ENCODE peak calls at places on chromosomes 2 and 18, in seven cellular contexts. One of them, this sample, is unnamed.

GRCh38 chr2:62657752-62658151 is 47.8 kb upstream of the EHBP1 start:
- DNase-seq in GM10248: peak
- DNase-seq in IMR-90: no peak
- DNase-seq in ascending aorta: no peak
- DNase-seq in cardiac muscle cell: no peak
- DNase-seq in upper lobe of right lung: no peak
- DNase-seq in PC-3: no peak
- DNase-seq in this sample: no peak

GRCh38 chr2:156401863-156402262 is 34.3 kb upstream of the GPD2 start:
- DNase-seq in ascending aorta: no peak
- DNase-seq in upper lobe of right lung: no peak
- DNase-seq in cardiac muscle cell: no peak
- DNase-seq in PC-3: no peak
- DNase-seq in IMR-90: no peak
- DNase-seq in GM10248: no peak
- DNase-seq in this sample: no peak

GRCh38 chr2:175631247-175631628 is 370.8 kb downstream of the LNPK start:
- DNase-seq in cardiac muscle cell: no peak
- DNase-seq in upper lobe of right lung: no peak
- DNase-seq in PC-3: peak
- DNase-seq in IMR-90: no peak
- DNase-seq in ascending aorta: no peak
- DNase-seq in GM10248: no peak
- DNase-seq in this sample: no peak

GRCh38 chr2:109609352-109610024 is 4.3 kb downstream of the SEPTIN10 start:
- DNase-seq in IMR-90: peak
- DNase-seq in GM10248: no peak
- DNase-seq in PC-3: peak
- DNase-seq in cardiac muscle cell: peak
- DNase-seq in ascending aorta: no peak
- DNase-seq in upper lobe of right lung: no peak
- DNase-seq in this sample: peak

GRCh38 chr18:8116346-8117007 is 492.8 kb upstream of the RAB12 start:
- DNase-seq in ascending aorta: no peak
- DNase-seq in cardiac muscle cell: peak
- DNase-seq in GM10248: no peak
- DNase-seq in upper lobe of right lung: no peak
- DNase-seq in IMR-90: peak
- DNase-seq in PC-3: peak
- DNase-seq in this sample: peak

GRCh38 chr2:229511524-229511923 is 202.8 kb downstream of the DNER start:
- DNase-seq in ascending aorta: no peak
- DNase-seq in cardiac muscle cell: no peak
- DNase-seq in GM10248: no peak
- DNase-seq in PC-3: no peak
- DNase-seq in IMR-90: no peak
- DNase-seq in upper lobe of right lung: no peak
- DNase-seq in this sample: no peak

GRCh38 chr18:48138211-48138610 is 207.8 kb upstream of the SMAD2 start:
- DNase-seq in upper lobe of right lung: no peak
- DNase-seq in ascending aorta: no peak
- DNase-seq in PC-3: no peak
- DNase-seq in GM10248: no peak
- DNase-seq in IMR-90: no peak
- DNase-seq in cardiac muscle cell: no peak
- DNase-seq in this sample: no peak

GRCh38 chr18:29164993-29165599 is 988.2 kb upstream of the CDH2 start:
- DNase-seq in ascending aorta: no peak
- DNase-seq in GM10248: no peak
- DNase-seq in upper lobe of right lung: no peak
- DNase-seq in PC-3: peak
- DNase-seq in IMR-90: peak
- DNase-seq in cardiac muscle cell: peak
- DNase-seq in this sample: peak

GRCh38 chr2:26457241-26457666 is 20.7 kb downstream of the OTOF start:
- DNase-seq in upper lobe of right lung: no peak
- DNase-seq in cardiac muscle cell: no peak
- DNase-seq in PC-3: no peak
- DNase-seq in IMR-90: no peak
- DNase-seq in ascending aorta: no peak
- DNase-seq in GM10248: no peak
- DNase-seq in this sample: no peak

GRCh38 chr2:9354318-9354717 is 69.0 kb downstream of the ITGB1BP1 start:
- DNase-seq in GM10248: no peak
- DNase-seq in upper lobe of right lung: no peak
- DNase-seq in ascending aorta: peak
- DNase-seq in PC-3: no peak
- DNase-seq in IMR-90: no peak
- DNase-seq in cardiac muscle cell: no peak
- DNase-seq in this sample: no peak

GRCh38 chr18:3931013-3931315 is 481.0 kb downstream of the TGIF1 start:
- DNase-seq in ascending aorta: no peak
- DNase-seq in GM10248: no peak
- DNase-seq in PC-3: no peak
- DNase-seq in cardiac muscle cell: no peak
- DNase-seq in upper lobe of right lung: no peak
- DNase-seq in IMR-90: no peak
- DNase-seq in this sample: no peak

GRCh38 chr18:78673516-78674321 is 305.9 kb upstream of the SALL3 start:
- DNase-seq in GM10248: no peak
- DNase-seq in PC-3: no peak
- DNase-seq in cardiac muscle cell: no peak
- DNase-seq in IMR-90: no peak
- DNase-seq in ascending aorta: no peak
- DNase-seq in upper lobe of right lung: no peak
- DNase-seq in this sample: no peak

GRCh38 chr2:61338447-61338846 is 132.4 kb downstream of the USP34 start:
- DNase-seq in PC-3: no peak
- DNase-seq in GM10248: no peak
- DNase-seq in cardiac muscle cell: no peak
- DNase-seq in upper lobe of right lung: no peak
- DNase-seq in IMR-90: peak
- DNase-seq in ascending aorta: no peak
- DNase-seq in this sample: no peak

GRCh38 chr2:157159221-157159904 is 98.1 kb upstream of the GALNT5 start:
- DNase-seq in ascending aorta: no peak
- DNase-seq in PC-3: no peak
- DNase-seq in upper lobe of right lung: no peak
- DNase-seq in cardiac muscle cell: no peak
- DNase-seq in IMR-90: no peak
- DNase-seq in GM10248: no peak
- DNase-seq in this sample: no peak

GRCh38 chr18:9066358-9066757 is 36.1 kb upstream of the NDUFV2 start:
- DNase-seq in cardiac muscle cell: no peak
- DNase-seq in IMR-90: no peak
- DNase-seq in ascending aorta: no peak
- DNase-seq in GM10248: peak
- DNase-seq in upper lobe of right lung: no peak
- DNase-seq in PC-3: no peak
- DNase-seq in this sample: no peak

GRCh38 chr18:23650963-23651927 is 11.5 kb downstream of the ANKRD29 start:
- DNase-seq in cardiac muscle cell: peak
- DNase-seq in PC-3: peak
- DNase-seq in IMR-90: peak
- DNase-seq in ascending aorta: no peak
- DNase-seq in upper lobe of right lung: no peak
- DNase-seq in GM10248: no peak
- DNase-seq in this sample: peak

GRCh38 chr2:18149660-18150246 is 271.3 kb downstream of the KCNS3 start:
- DNase-seq in ascending aorta: no peak
- DNase-seq in PC-3: peak
- DNase-seq in cardiac muscle cell: peak
- DNase-seq in upper lobe of right lung: no peak
- DNase-seq in GM10248: peak
- DNase-seq in IMR-90: peak
- DNase-seq in this sample: peak

GRCh38 chr2:43100883-43101662 is 125.3 kb downstream of the ZFP36L2 start:
- DNase-seq in cardiac muscle cell: peak
- DNase-seq in upper lobe of right lung: no peak
- DNase-seq in ascending aorta: no peak
- DNase-seq in IMR-90: peak
- DNase-seq in GM10248: no peak
- DNase-seq in PC-3: peak
- DNase-seq in this sample: no peak

GRCh38 chr18:26928669-26929313 is 63.3 kb upstream of the AQP4 start:
- DNase-seq in cardiac muscle cell: no peak
- DNase-seq in GM10248: no peak
- DNase-seq in PC-3: no peak
- DNase-seq in IMR-90: no peak
- DNase-seq in upper lobe of right lung: peak
- DNase-seq in ascending aorta: no peak
- DNase-seq in this sample: no peak

GRCh38 chr2:225272173-225272572 is 127.3 kb upstream of the NYAP2 start:
- DNase-seq in upper lobe of right lung: no peak
- DNase-seq in IMR-90: no peak
- DNase-seq in ascending aorta: no peak
- DNase-seq in cardiac muscle cell: no peak
- DNase-seq in PC-3: peak
- DNase-seq in GM10248: no peak
- DNase-seq in this sample: peak

GRCh38 chr18:45386256-45386655 is 229.0 kb upstream of the SLC14A2 start:
- DNase-seq in IMR-90: peak
- DNase-seq in PC-3: peak
- DNase-seq in cardiac muscle cell: peak
- DNase-seq in ascending aorta: no peak
- DNase-seq in GM10248: peak
- DNase-seq in upper lobe of right lung: no peak
- DNase-seq in this sample: peak

GRCh38 chr2:69641887-69642708 is 1.4 kb downstream of the AAK1 start:
- DNase-seq in cardiac muscle cell: no peak
- DNase-seq in ascending aorta: no peak
- DNase-seq in upper lobe of right lung: no peak
- DNase-seq in PC-3: no peak
- DNase-seq in GM10248: no peak
- DNase-seq in IMR-90: no peak
- DNase-seq in this sample: no peak

GRCh38 chr2:148342091-148342490 is 302.5 kb upstream of the EPC2 start:
- DNase-seq in PC-3: no peak
- DNase-seq in upper lobe of right lung: no peak
- DNase-seq in GM10248: no peak
- DNase-seq in ascending aorta: no peak
- DNase-seq in IMR-90: no peak
- DNase-seq in cardiac muscle cell: peak
- DNase-seq in this sample: no peak

GRCh38 chr2:172893654-172894053 is 158.0 kb downstream of the RAPGEF4 start:
- DNase-seq in IMR-90: no peak
- DNase-seq in ascending aorta: no peak
- DNase-seq in PC-3: no peak
- DNase-seq in GM10248: no peak
- DNase-seq in cardiac muscle cell: no peak
- DNase-seq in upper lobe of right lung: no peak
- DNase-seq in this sample: no peak

DNA sequence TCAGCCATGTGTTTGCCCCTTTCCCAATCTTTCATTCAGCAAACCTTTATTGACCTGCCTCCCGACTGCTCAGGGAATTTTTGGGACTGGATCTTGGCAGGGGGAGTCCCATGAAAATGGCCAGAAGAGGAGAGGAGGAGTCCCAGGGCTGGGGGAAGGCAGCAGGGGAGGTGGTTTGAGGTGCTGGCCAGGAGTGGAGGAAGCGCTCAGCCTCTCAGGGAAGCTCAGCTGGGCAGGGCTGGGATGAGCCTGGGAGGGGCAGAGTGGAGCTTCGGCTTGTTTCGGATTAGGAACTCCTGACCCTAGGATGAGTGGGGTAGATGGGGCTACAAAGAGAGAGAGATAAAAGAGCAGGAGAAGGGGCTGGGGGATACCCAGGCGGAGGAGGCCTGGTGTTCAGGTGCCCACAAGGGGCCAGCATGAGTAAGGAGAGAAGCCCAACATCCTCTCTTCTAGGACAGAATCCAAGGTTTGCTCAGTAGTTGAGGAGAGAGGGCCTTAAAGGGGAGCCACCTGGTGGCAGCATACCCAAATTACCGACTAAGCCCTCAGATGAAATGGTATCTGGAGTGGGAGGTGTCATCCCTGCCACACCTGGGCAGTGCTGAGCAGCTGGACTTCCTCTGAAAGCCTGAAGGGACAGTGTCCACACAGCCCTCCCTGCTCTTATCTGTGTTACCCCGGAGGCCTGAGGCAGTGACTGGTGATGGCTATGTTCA is 91.1 kb downstream of the INHBB start:
- DNase-seq in upper lobe of right lung: no peak
- DNase-seq in ascending aorta: peak
- DNase-seq in PC-3: peak
- DNase-seq in cardiac muscle cell: peak
- DNase-seq in GM10248: peak
- DNase-seq in IMR-90: peak
- DNase-seq in this sample: peak
- TF ChIP-seq CTCF in upper lobe of right lung: peak
- TF ChIP-seq CTCF in ascending aorta: peak
- TF ChIP-seq CTCF in PC-3: peak
- TF ChIP-seq CTCF in cardiac muscle cell: peak
- TF ChIP-seq CTCF in GM10248: peak
- TF ChIP-seq CTCF in IMR-90: peak
- TF ChIP-seq CTCF in this sample: peak

DNA sequence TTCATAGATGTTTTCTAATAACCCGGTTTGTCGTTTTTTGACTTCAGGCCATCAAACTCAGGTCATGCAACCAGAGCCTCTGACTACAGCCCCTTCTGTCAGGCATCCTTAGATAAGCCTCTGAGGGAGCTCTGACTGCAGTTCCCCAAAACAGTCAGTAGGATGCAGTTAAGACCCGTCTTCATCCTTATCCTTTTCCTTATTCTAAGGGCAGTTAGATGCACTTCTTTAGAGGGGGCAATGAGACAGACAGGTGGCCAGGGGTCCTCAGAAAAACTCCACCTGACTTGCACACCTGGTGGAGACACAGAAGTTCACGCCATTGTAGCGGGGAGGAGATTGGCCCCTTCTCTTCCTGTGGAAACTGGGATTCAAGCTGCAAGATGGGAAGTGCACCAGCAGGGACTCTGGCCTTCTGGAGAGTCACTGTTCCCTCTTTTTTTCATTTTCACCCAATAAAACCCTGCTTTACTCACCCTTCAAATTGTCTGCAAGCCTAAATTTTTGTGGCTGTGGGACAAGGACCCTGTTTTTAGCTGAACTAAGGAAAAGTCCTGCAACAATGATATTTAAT is 104.8 kb upstream of the TFPI start:
- DNase-seq in cardiac muscle cell: peak
- DNase-seq in GM10248: no peak
- DNase-seq in IMR-90: peak
- DNase-seq in ascending aorta: no peak
- DNase-seq in upper lobe of right lung: no peak
- DNase-seq in PC-3: peak
- DNase-seq in this sample: peak
- TF ChIP-seq CTCF in cardiac muscle cell: peak
- TF ChIP-seq CTCF in GM10248: no peak
- TF ChIP-seq CTCF in IMR-90: peak
- TF ChIP-seq CTCF in ascending aorta: no peak
- TF ChIP-seq CTCF in upper lobe of right lung: peak
- TF ChIP-seq CTCF in PC-3: peak
- TF ChIP-seq CTCF in this sample: no peak

GRCh38 chr2:182586426-182586825 is 129.6 kb upstream of the DNAJC10 start:
- DNase-seq in IMR-90: no peak
- DNase-seq in cardiac muscle cell: no peak
- DNase-seq in PC-3: no peak
- DNase-seq in ascending aorta: no peak
- DNase-seq in GM10248: peak
- DNase-seq in upper lobe of right lung: no peak
- DNase-seq in this sample: peak
- TF ChIP-seq CTCF in IMR-90: no peak
- TF ChIP-seq CTCF in cardiac muscle cell: no peak
- TF ChIP-seq CTCF in PC-3: no peak
- TF ChIP-seq CTCF in ascending aorta: no peak
- TF ChIP-seq CTCF in GM10248: peak
- TF ChIP-seq CTCF in upper lobe of right lung: no peak
- TF ChIP-seq CTCF in this sample: no peak

GRCh38 chr2:96209011-96209728 is 543 bp upstream of the STARD7 start:
- DNase-seq in GM10248: no peak
- DNase-seq in cardiac muscle cell: no peak
- DNase-seq in upper lobe of right lung: no peak
- DNase-seq in PC-3: no peak
- DNase-seq in IMR-90: no peak
- DNase-seq in ascending aorta: no peak
- DNase-seq in this sample: no peak
- TF ChIP-seq CTCF in GM10248: no peak
- TF ChIP-seq CTCF in cardiac muscle cell: no peak
- TF ChIP-seq CTCF in upper lobe of right lung: no peak
- TF ChIP-seq CTCF in PC-3: no peak
- TF ChIP-seq CTCF in IMR-90: no peak
- TF ChIP-seq CTCF in ascending aorta: no peak
- TF ChIP-seq CTCF in this sample: no peak